ENCODE peak calls at places on chromosomes 6 and 20, in nine cellular contexts. S, C, X, F, V, N, U, Y and D are unnamed samples.

GRCh38 chr6:31359556-31359955 is 2.6 kb upstream of the HLA-B start:
- DNase-seq in Y (no peak), X (no peak), F (no peak), C (no peak), U (no peak), S (no peak), N (no peak), V (no peak), D (no peak)

GRCh38 chr6:87923389-87924050 is 124.1 kb upstream of the SPACA1 start:
- DNase-seq in X (peak; percentile 72), Y (no peak), V (no peak), U (no peak), F (no peak), N (no peak), C (no peak), S (no peak), D (no peak)

GRCh38 chr6:43180985-43181384 is 1.0 kb upstream of the CUL9 start:
- DNase-seq in X (no peak), Y (no peak), C (no peak), F (no peak), U (no peak), V (no peak), S (no peak), N (no peak), D (no peak)

GRCh38 chr6:113735487-113735886 is 121.7 kb upstream of the MARCKS start:
- DNase-seq in N (no peak), V (no peak), S (no peak), X (no peak), Y (no peak), F (no peak), C (no peak), U (no peak), D (no peak)

GRCh38 chr20:35547319-35547718 is 5.4 kb downstream of the ERGIC3 start:
- DNase-seq in S (no peak), F (no peak), X (no peak), C (no peak), Y (no peak), V (no peak), N (no peak), U (no peak), D (no peak)

GRCh38 chr20:61311656-61312387 is 59.8 kb downstream of the CDH4 start:
- DNase-seq in U (no peak), N (no peak), V (no peak), Y (no peak), F (no peak), S (no peak), X (no peak), C (no peak), D (no peak)

GRCh38 chr20:10093087-10093591 is 58.4 kb downstream of the ANKEF1 start:
- DNase-seq in V (no peak), U (no peak), F (no peak), X (no peak), N (peak; percentile 33), C (no peak), S (no peak), Y (peak; percentile 68), D (no peak)

GRCh38 chr6:163984446-163984936 is 570.0 kb downstream of the QKI start:
- DNase-seq in U (no peak), C (no peak), F (no peak), N (no peak), V (no peak), Y (no peak), S (no peak), X (peak; percentile 4), D (peak; percentile 30)

GRCh38 chr20:63624486-63624885 is 2.4 kb downstream of the GMEB2 start:
- DNase-seq in C (no peak), S (no peak), X (no peak), F (no peak), Y (peak; percentile 63), U (peak; percentile 23), V (no peak), N (peak; percentile 70), D (no peak)

GRCh38 chr6:108535079-108535742 is 25.5 kb upstream of the FOXO3 start:
- DNase-seq in V (no peak), C (no peak), U (no peak), X (no peak), S (no peak), Y (no peak), F (no peak), N (no peak), D (no peak)

GRCh38 chr6:40856271-40856670 is 182.8 kb downstream of the UNC5CL start:
- DNase-seq in X (no peak), F (no peak), N (no peak), S (no peak), U (no peak), C (no peak), V (no peak), Y (no peak), D (no peak)

GRCh38 chr6:150233797-150234399 is 91.1 kb downstream of the PPP1R14C start:
- DNase-seq in V (no peak), F (no peak), N (no peak), C (no peak), Y (no peak), U (no peak), X (no peak), S (no peak), D (no peak)

GRCh38 chr6:149150999-149151398 is 166.5 kb upstream of the TAB2 start:
- DNase-seq in V (no peak), S (no peak), Y (no peak), N (no peak), C (no peak), U (no peak), X (no peak), F (no peak), D (peak; percentile 27)

GRCh38 chr6:6564154-6564553 is 24.4 kb upstream of the LY86 start:
- DNase-seq in X (no peak), C (no peak), S (no peak), N (no peak), F (no peak), U (no peak), Y (no peak), V (no peak), D (peak; percentile 48)

GRCh38 chr6:31142356-31142755 is 3.5 kb upstream of the PSORS1C2 start:
- DNase-seq in U (no peak), S (no peak), F (no peak), V (no peak), N (no peak), X (no peak), Y (no peak), C (no peak), D (no peak)

GRCh38 chr6:1498491-1499113 is 109.2 kb downstream of the FOXF2 start:
- DNase-seq in C (no peak), F (no peak), S (no peak), U (no peak), X (no peak), N (no peak), Y (peak; percentile 29), V (no peak), D (no peak)

GRCh38 chr6:13302751-13303667 is 25.3 kb downstream of the TBC1D7 start:
- DNase-seq in U (peak; percentile 66), V (peak; percentile 49), Y (peak; percentile 98), F (peak; percentile 57), X (peak; percentile 33), S (peak; percentile 72), N (peak; percentile 99), C (peak; percentile 63), D (peak; percentile 93)

GRCh38 chr6:373773-374724 is 17.5 kb upstream of the IRF4 start:
- DNase-seq in F (no peak), X (no peak), S (no peak), V (no peak), U (peak; percentile 44), Y (peak; percentile 48), C (peak; percentile 62), N (peak; percentile 33), D (no peak)

GRCh38 chr6:1087112-1087843 is 224.6 kb upstream of the FOXQ1 start:
- DNase-seq in U (no peak), Y (no peak), S (no peak), N (no peak), F (no peak), V (no peak), C (no peak), X (no peak), D (no peak)

GRCh38 chr6:130906736-130907381 is 79.7 kb downstream of the SMLR1 start:
- DNase-seq in Y (peak; percentile 91), F (no peak), N (peak; percentile 69), C (no peak), S (no peak), U (no peak), V (no peak), X (no peak), D (peak; percentile 16)

GRCh38 chr6:41679696-41680095 is 41.4 kb downstream of the MDFI start:
- DNase-seq in Y (no peak), S (no peak), X (no peak), F (no peak), C (no peak), V (no peak), U (peak; percentile 27), N (no peak), D (no peak)

GRCh38 chr6:148855744-148856143 is 108.9 kb downstream of the UST start:
- DNase-seq in S (no peak), U (no peak), X (no peak), C (no peak), F (no peak), V (no peak), N (no peak), Y (no peak), D (no peak)

GRCh38 chr20:33024263-33024601 is 7.2 kb upstream of the BPIFB6 start:
- DNase-seq in U (no peak), N (no peak), F (no peak), V (no peak), S (no peak), C (no peak), Y (no peak), X (no peak), D (no peak)

GRCh38 chr20:4455301-4455701 is 266.4 kb upstream of the PRND start:
- DNase-seq in S (no peak), C (no peak), Y (no peak), F (no peak), N (no peak), V (no peak), U (no peak), X (no peak), D (no peak)

GRCh38 chr20:47502801-47503239 is 1.1 kb downstream of the NCOA3 start:
- DNase-seq in V (no peak), X (peak; percentile 84), F (no peak), S (no peak), U (no peak), Y (peak; percentile 54), N (peak; percentile 45), C (no peak), D (peak; percentile 74)

GRCh38 chr20:62822788-62823651 is 6.2 kb downstream of the COL9A3 start:
- DNase-seq in F (peak; percentile 58), C (no peak), U (no peak), V (no peak), Y (no peak), N (no peak), X (peak; percentile 87), S (peak; percentile 50), D (peak; percentile 73)

GRCh38 chr20:36793294-36794115 is 19.9 kb upstream of the DSN1 start:
- DNase-seq in N (no peak), X (no peak), V (no peak), C (no peak), S (no peak), U (no peak), Y (no peak), F (no peak), D (no peak)

GRCh38 chr20:55947701-55948100 is 57.6 kb downstream of the CBLN4 start:
- DNase-seq in C (no peak), V (no peak), U (no peak), S (no peak), X (no peak), Y (no peak), N (no peak), F (no peak), D (no peak)

GRCh38 chr6:37759221-37760154 is 60.0 kb upstream of the ZFAND3 start:
- DNase-seq in X (no peak), U (no peak), Y (no peak), S (no peak), C (no peak), F (no peak), N (no peak), V (no peak), D (no peak)

GRCh38 chr6:34005845-34006644 is 139.8 kb downstream of the GRM4 start:
- DNase-seq in U (no peak), Y (no peak), F (no peak), N (no peak), C (no peak), X (no peak), V (no peak), S (no peak), D (no peak)

GRCh38 chr6:13624871-13625288 is 9.7 kb downstream of the NOL7 start:
- DNase-seq in S (peak; percentile 16), N (peak; percentile 55), U (no peak), F (peak; percentile 11), C (no peak), X (peak; percentile 67), V (no peak), Y (peak; percentile 44), D (peak; percentile 69)